ENCODE peak calls at places on chromosome 2, in five cellular contexts. One of them, this sample, is unnamed. For H3K4me1, the result is how much of the 10 kb centered on the place peaks cover.

GRCh38 chr2:172350844-172351480 is 76.4 kb upstream of the ITGA6 start:
- DNase-seq in uterus: no peak
- DNase-seq in lung: peak
- DNase-seq in heart right ventricle: peak
- DNase-seq in cardiac muscle cell: no peak
- DNase-seq in this sample: peak

GRCh38 chr2:191350826-191351225 is 105.6 kb downstream of the MYO1B start:
- DNase-seq in uterus: no peak
- DNase-seq in lung: no peak
- DNase-seq in heart right ventricle: no peak
- DNase-seq in cardiac muscle cell: no peak
- DNase-seq in this sample: no peak

GRCh38 chr2:168396131-168396530 is 59.9 kb upstream of the CERS6 start:
- DNase-seq in uterus: no peak
- DNase-seq in lung: no peak
- DNase-seq in heart right ventricle: no peak
- DNase-seq in cardiac muscle cell: no peak
- DNase-seq in this sample: no peak

GRCh38 chr2:101679037-101679726 is 18.3 kb upstream of the MAP4K4 start:
- DNase-seq in uterus: no peak
- DNase-seq in lung: no peak
- DNase-seq in heart right ventricle: no peak
- DNase-seq in cardiac muscle cell: no peak
- DNase-seq in this sample: no peak

GRCh38 chr2:57434952-57435351 is 611.7 kb upstream of the VRK2 start:
- DNase-seq in uterus: no peak
- DNase-seq in lung: no peak
- DNase-seq in heart right ventricle: no peak
- DNase-seq in cardiac muscle cell: no peak
- DNase-seq in this sample: no peak

GRCh38 chr2:177728920-177729319 is 336.3 kb downstream of the AGPS start:
- DNase-seq in uterus: no peak
- DNase-seq in lung: no peak
- DNase-seq in heart right ventricle: no peak
- DNase-seq in cardiac muscle cell: no peak
- DNase-seq in this sample: no peak

GRCh38 chr2:147488472-147488871 is 356.4 kb upstream of the ACVR2A start:
- DNase-seq in uterus: no peak
- DNase-seq in lung: no peak
- DNase-seq in heart right ventricle: no peak
- DNase-seq in cardiac muscle cell: no peak
- DNase-seq in this sample: no peak

GRCh38 chr2:55804535-55804934 is 110.9 kb upstream of the PNPT1 start:
- DNase-seq in uterus: no peak
- DNase-seq in lung: no peak
- DNase-seq in heart right ventricle: no peak
- DNase-seq in cardiac muscle cell: no peak
- DNase-seq in this sample: no peak

GRCh38 chr2:25697559-25698341 is 24.4 kb upstream of the DTNB start:
- DNase-seq in uterus: no peak
- DNase-seq in lung: no peak
- DNase-seq in heart right ventricle: no peak
- DNase-seq in cardiac muscle cell: peak
- DNase-seq in this sample: no peak

GRCh38 chr2:164785447-164785846 is 56.2 kb downstream of the COBLL1 start:
- DNase-seq in uterus: no peak
- DNase-seq in lung: no peak
- DNase-seq in heart right ventricle: no peak
- DNase-seq in cardiac muscle cell: no peak
- DNase-seq in this sample: no peak

GRCh38 chr2:113806217-113806913 is 49.9 kb upstream of the SLC35F5 start:
- DNase-seq in uterus: no peak
- DNase-seq in lung: no peak
- DNase-seq in heart right ventricle: no peak
- DNase-seq in cardiac muscle cell: no peak
- DNase-seq in this sample: no peak

GRCh38 chr2:194103941-194104655 is 1552.9 kb upstream of the SLC39A10 start:
- DNase-seq in uterus: no peak
- DNase-seq in lung: no peak
- DNase-seq in heart right ventricle: no peak
- DNase-seq in cardiac muscle cell: no peak
- DNase-seq in this sample: no peak

GRCh38 chr2:64794426-64794995 is 140.8 kb upstream of the SERTAD2 start:
- DNase-seq in uterus: no peak
- DNase-seq in lung: no peak
- DNase-seq in heart right ventricle: no peak
- DNase-seq in cardiac muscle cell: no peak
- DNase-seq in this sample: no peak

GRCh38 chr2:64792995-64793639 is 139.4 kb upstream of the SERTAD2 start:
- DNase-seq in uterus: no peak
- DNase-seq in lung: no peak
- DNase-seq in heart right ventricle: no peak
- DNase-seq in cardiac muscle cell: no peak
- DNase-seq in this sample: no peak

GRCh38 chr2:64789466-64790320 is 136.0 kb upstream of the SERTAD2 start:
- DNase-seq in uterus: no peak
- DNase-seq in lung: no peak
- DNase-seq in heart right ventricle: no peak
- DNase-seq in cardiac muscle cell: no peak
- DNase-seq in this sample: no peak

GRCh38 chr2:64793701-64794100 is 140.0 kb upstream of the SERTAD2 start:
- DNase-seq in uterus: no peak
- DNase-seq in lung: no peak
- DNase-seq in heart right ventricle: no peak
- DNase-seq in cardiac muscle cell: no peak
- DNase-seq in this sample: no peak

DNA sequence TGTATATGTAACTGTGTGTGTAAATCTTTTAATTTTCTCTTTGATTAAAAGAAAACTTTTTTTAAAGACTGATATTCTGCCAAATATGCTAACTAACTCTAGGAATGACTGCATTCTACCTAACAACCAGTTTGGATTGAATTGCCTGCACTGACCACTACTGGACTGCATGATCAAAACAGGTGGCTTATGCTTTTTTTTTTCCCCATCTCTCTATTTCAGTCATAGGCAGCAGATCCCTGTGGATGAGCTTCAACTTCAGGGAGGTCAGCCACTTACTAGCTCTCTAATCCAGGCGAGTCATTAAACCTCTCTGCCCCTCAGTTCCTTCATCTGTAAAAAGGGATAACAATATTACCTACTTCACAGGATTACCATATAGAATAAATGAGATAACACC is 138.6 kb upstream of the SERTAD2 start:
- DNase-seq in uterus: no peak
- DNase-seq in lung: no peak
- DNase-seq in heart right ventricle: no peak
- DNase-seq in cardiac muscle cell: no peak
- DNase-seq in this sample: no peak
- TF ChIP-seq CTCF in uterus: peak
- TF ChIP-seq CTCF in lung: no peak
- TF ChIP-seq CTCF in heart right ventricle: no peak
- TF ChIP-seq CTCF in cardiac muscle cell: no peak
- TF ChIP-seq CTCF in this sample: no peak

GRCh38 chr2:94890234-94890633 is 19.0 kb downstream of the TEKT4 start:
- DNase-seq in uterus: no peak
- DNase-seq in lung: no peak
- DNase-seq in heart right ventricle: no peak
- DNase-seq in cardiac muscle cell: no peak
- DNase-seq in this sample: no peak
- H3K4me3 ChIP-seq in uterus: no peak
- H3K4me3 ChIP-seq in lung: no peak
- H3K4me3 ChIP-seq in heart right ventricle: no peak
- H3K4me3 ChIP-seq in cardiac muscle cell: no peak
- H3K4me3 ChIP-seq in this sample: no peak

DNA sequence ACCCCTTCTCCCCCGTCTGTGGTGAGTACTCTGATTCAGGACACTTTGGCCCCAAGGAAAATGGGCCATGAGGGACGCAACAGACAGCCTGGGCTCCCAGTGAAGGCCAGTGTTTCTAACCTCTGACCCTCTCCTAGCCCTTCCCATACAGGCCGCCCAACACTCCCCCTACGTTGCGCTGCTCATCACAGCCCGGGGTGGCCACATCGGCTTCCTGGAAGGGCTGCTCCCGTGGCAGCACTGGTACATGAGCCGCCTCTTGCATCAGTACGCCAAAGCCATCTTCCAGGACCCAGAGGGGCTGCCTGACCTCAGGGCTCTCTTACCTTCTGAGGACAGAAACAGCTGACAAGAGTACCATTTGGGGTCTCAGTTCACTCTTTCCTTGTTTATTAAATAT is 4.0 kb downstream of the PREB start:
- DNase-seq in uterus: no peak
- DNase-seq in lung: no peak
- DNase-seq in heart right ventricle: no peak
- DNase-seq in cardiac muscle cell: no peak
- DNase-seq in this sample: no peak
- H3K4me1 ChIP-seq in uterus: under half
- H3K4me1 ChIP-seq in lung: under half
- H3K4me1 ChIP-seq in heart right ventricle: under half
- H3K4me1 ChIP-seq in cardiac muscle cell: under half
- H3K4me1 ChIP-seq in this sample: under half

GRCh38 chr2:40844353-40845277 is 392.7 kb upstream of the SLC8A1 start:
- DNase-seq in uterus: no peak
- DNase-seq in lung: peak
- DNase-seq in heart right ventricle: no peak
- DNase-seq in cardiac muscle cell: peak
- DNase-seq in this sample: peak
- TF ChIP-seq CTCF in uterus: no peak
- TF ChIP-seq CTCF in lung: no peak
- TF ChIP-seq CTCF in heart right ventricle: no peak
- TF ChIP-seq CTCF in cardiac muscle cell: no peak
- TF ChIP-seq CTCF in this sample: no peak

GRCh38 chr2:239369631-239370161 is 31.1 kb downstream of the HDAC4 start:
- DNase-seq in uterus: no peak
- DNase-seq in lung: peak
- DNase-seq in heart right ventricle: no peak
- DNase-seq in cardiac muscle cell: no peak
- DNase-seq in this sample: peak
- H3K4me3 ChIP-seq in uterus: no peak
- H3K4me3 ChIP-seq in lung: no peak
- H3K4me3 ChIP-seq in heart right ventricle: no peak
- H3K4me3 ChIP-seq in cardiac muscle cell: no peak
- H3K4me3 ChIP-seq in this sample: no peak

GRCh38 chr2:206063635-206064034 is 22.3 kb downstream of the INO80D start:
- DNase-seq in uterus: no peak
- DNase-seq in lung: no peak
- DNase-seq in heart right ventricle: no peak
- DNase-seq in cardiac muscle cell: no peak
- DNase-seq in this sample: no peak
- H3K4me1 ChIP-seq in uterus: under half
- H3K4me1 ChIP-seq in lung: under half
- H3K4me1 ChIP-seq in heart right ventricle: under half
- H3K4me1 ChIP-seq in cardiac muscle cell: under half
- H3K4me1 ChIP-seq in this sample: under half

DNA sequence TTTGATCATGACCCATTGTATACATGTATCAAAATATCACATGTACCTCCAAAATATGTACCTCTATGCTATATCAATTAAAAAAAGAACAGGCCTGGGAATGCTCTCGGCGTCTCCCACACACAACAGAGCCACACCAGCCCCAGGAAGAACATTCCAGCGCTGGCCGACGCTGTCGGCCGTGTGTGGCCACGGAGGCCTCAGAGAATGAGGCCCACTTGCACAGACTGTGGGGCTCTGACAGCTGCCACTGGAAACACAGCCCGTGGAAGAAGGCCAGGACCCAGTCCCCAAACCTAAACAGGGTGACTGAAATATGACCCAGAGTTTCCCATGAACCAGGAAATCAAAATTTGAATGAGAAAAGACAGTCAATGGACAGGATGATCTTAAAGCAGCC is 69.7 kb downstream of the EIPR1 start:
- DNase-seq in uterus: no peak
- DNase-seq in lung: no peak
- DNase-seq in heart right ventricle: no peak
- DNase-seq in cardiac muscle cell: no peak
- DNase-seq in this sample: no peak
- TF ChIP-seq CTCF in uterus: no peak
- TF ChIP-seq CTCF in lung: no peak
- TF ChIP-seq CTCF in heart right ventricle: no peak
- TF ChIP-seq CTCF in cardiac muscle cell: no peak
- TF ChIP-seq CTCF in this sample: no peak

GRCh38 chr2:884027-884748 is 66.5 kb upstream of the SNTG2 start:
- DNase-seq in uterus: no peak
- DNase-seq in lung: no peak
- DNase-seq in heart right ventricle: no peak
- DNase-seq in cardiac muscle cell: no peak
- DNase-seq in this sample: no peak
- H3K4me3 ChIP-seq in uterus: no peak
- H3K4me3 ChIP-seq in lung: no peak
- H3K4me3 ChIP-seq in heart right ventricle: no peak
- H3K4me3 ChIP-seq in cardiac muscle cell: no peak
- H3K4me3 ChIP-seq in this sample: no peak

DNA sequence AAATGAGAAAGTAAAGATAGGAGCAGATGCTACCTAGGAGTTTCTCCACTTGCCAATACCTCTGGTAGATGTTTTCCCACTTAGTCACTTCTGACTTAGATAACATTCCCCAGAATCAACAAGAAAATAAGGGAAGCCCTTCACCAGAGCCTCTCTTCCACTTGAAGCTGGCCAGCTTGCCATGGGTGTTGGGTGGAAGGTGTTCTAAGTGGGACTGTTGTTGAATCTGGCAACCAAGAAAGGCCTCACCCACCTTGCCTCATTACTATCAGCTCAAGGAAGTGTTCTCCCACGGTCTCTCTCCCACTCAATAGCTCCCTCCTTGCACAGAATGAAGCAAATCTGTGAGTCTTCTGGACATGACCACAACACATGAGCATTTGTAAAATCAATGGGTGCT is 100.4 kb upstream of the REG3A start:
- DNase-seq in uterus: no peak
- DNase-seq in lung: no peak
- DNase-seq in heart right ventricle: no peak
- DNase-seq in cardiac muscle cell: no peak
- DNase-seq in this sample: no peak
- H3K4me1 ChIP-seq in uterus: under half
- H3K4me1 ChIP-seq in lung: under half
- H3K4me1 ChIP-seq in heart right ventricle: under half
- H3K4me1 ChIP-seq in cardiac muscle cell: under half
- H3K4me1 ChIP-seq in this sample: under half

DNA sequence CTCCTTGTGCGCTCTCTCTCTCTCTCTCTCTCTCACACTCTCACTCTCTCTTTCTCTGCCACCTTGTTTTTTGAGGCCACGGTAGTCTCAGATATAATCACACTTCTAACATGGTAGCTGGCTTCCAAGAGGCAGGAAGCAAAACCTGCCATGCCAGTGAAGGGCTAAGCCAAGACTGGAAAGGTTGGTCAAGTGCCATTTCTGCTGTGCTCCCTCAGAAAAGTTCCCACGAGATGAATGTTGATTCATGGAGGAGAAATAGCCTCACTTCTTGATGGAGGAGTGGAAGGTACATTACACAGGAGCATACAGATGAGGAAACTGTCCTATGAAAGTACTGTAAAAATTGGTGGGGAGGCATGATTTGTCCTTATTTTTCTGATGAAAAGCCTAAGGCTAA is 237.9 kb downstream of the XIRP2 start:
- DNase-seq in uterus: no peak
- DNase-seq in lung: no peak
- DNase-seq in heart right ventricle: no peak
- DNase-seq in cardiac muscle cell: no peak
- DNase-seq in this sample: peak
- TF ChIP-seq CTCF in uterus: no peak
- TF ChIP-seq CTCF in lung: no peak
- TF ChIP-seq CTCF in heart right ventricle: no peak
- TF ChIP-seq CTCF in cardiac muscle cell: no peak
- TF ChIP-seq CTCF in this sample: no peak

This sample was measured in pancreas.